ENCODE peak calls at places on chromosomes 5 and 9, in four cellular contexts. A is iris pigment epithelial cell, Y is NCI-H748 treated with DMSO at 0.1 percent for 48 hours, D is NCI-H1436. E is an unnamed sample.

GRCh38 chr9:113564804-113565237 is 101.3 kb downstream of the RGS3 start:
- DNase-seq in Y (no peak), A (peak), D (peak), E (peak)

GRCh38 chr5:93436083-93436482 is 144.9 kb downstream of the NR2F1-AS1 start:
- DNase-seq in A (no peak), Y (no peak), D (no peak), E (no peak)

GRCh38 chr5:74251106-74252032 is 389.2 kb downstream of the ENC1 start:
- DNase-seq in A (peak), Y (peak), D (no peak), E (peak)

GRCh38 chr5:174723315-174723978 is 935 bp upstream of the MSX2 start:
- DNase-seq in D (no peak), A (no peak), Y (no peak), E (no peak)

GRCh38 chr5:177358333-177358939 is 712 bp downstream of the RGS14 start:
- DNase-seq in D (no peak), Y (no peak), A (no peak), E (no peak)

GRCh38 chr5:56070795-56071539 is 76.2 kb upstream of the IL6ST start:
- DNase-seq in D (no peak), Y (no peak), A (no peak), E (no peak)

GRCh38 chr9:119052339-119053030 is 316.8 kb downstream of the BRINP1 start:
- DNase-seq in A (no peak), Y (no peak), D (no peak), E (peak)

GRCh38 chr5:141564216-141564692 is 54.5 kb downstream of the DIAPH1 start:
- DNase-seq in Y (peak), D (peak), A (peak), E (peak)

GRCh38 chr5:71810023-71810422 is 90.9 kb downstream of the CARTPT start:
- DNase-seq in Y (no peak), D (no peak), A (no peak), E (no peak)

GRCh38 chr9:135990468-135991429 is 29.6 kb upstream of the UBAC1 start:
- DNase-seq in D (peak), Y (no peak), A (peak), E (no peak)

GRCh38 chr9:14857449-14858305 is 52.6 kb downstream of the FREM1 start:
- DNase-seq in Y (no peak), D (no peak), A (peak), E (no peak)

GRCh38 chr9:7003876-7004275 is 246.1 kb downstream of the KDM4C start:
- DNase-seq in Y (no peak), D (no peak), A (no peak), E (no peak)

GRCh38 chr5:55177078-55177477 is 4.1 kb upstream of the CDC20B start:
- DNase-seq in D (no peak), Y (no peak), A (no peak), E (no peak)

GRCh38 chr5:175820230-175820629 is 51.1 kb upstream of the CPLX2 start:
- DNase-seq in A (no peak), D (no peak), Y (no peak), E (no peak)

GRCh38 chr9:127116088-127116726 is 6.2 kb downstream of the ANGPTL2 start:
- DNase-seq in D (no peak), Y (no peak), A (no peak), E (no peak)

GRCh38 chr5:53923969-53924876 is 363.8 kb downstream of the NDUFS4 start:
- DNase-seq in A (peak), D (no peak), Y (no peak), E (no peak)

GRCh38 chr9:5453673-5454072 is 3.3 kb downstream of the CD274 start:
- DNase-seq in D (no peak), A (no peak), Y (no peak), E (peak)

GRCh38 chr9:68750786-68751185 is 45.7 kb downstream of the PIP5K1B start:
- DNase-seq in A (no peak), D (no peak), Y (no peak), E (peak)

GRCh38 chr9:134659688-134660131 is 18.1 kb downstream of the COL5A1 start:
- DNase-seq in Y (no peak), D (no peak), A (no peak), E (no peak)

GRCh38 chr9:129437626-129438323 is 183.1 kb downstream of the C9orf50 start:
- DNase-seq in D (no peak), Y (no peak), A (no peak), E (no peak)

GRCh38 chr5:32810812-32811211 is 99.7 kb downstream of the NPR3 start:
- DNase-seq in A (peak), Y (no peak), D (no peak), E (no peak)

GRCh38 chr9:118522093-118523028 is 818.2 kb downstream of the TLR4 start:
- DNase-seq in A (peak), Y (peak), D (peak), E (peak)

E was measured in NCI-H226.